ENCODE peak calls at places on chromosomes 16 and 17, in six cellular contexts. N is uterus; L is heart right ventricle; W is SK-N-SH; H is right atrium auricular region; G is CD8-positive, alpha-beta memory T cell. R is an unnamed sample.

GRCh38 chr16:6562985-6563384 is 769.7 kb upstream of the RBFOX1 start:
- DNase-seq in N (no peak), L (no peak), W (no peak), H (no peak), G (no peak), R (no peak)

GRCh38 chr17:29578626-29579485 is 10.4 kb downstream of the TP53I13 start:
- DNase-seq in N (no peak), L (no peak), W (no peak), H (no peak), G (no peak), R (no peak)

GRCh38 chr16:24850289-24850931 is 4.6 kb downstream of the SLC5A11 start:
- DNase-seq in N (no peak), L (no peak), W (no peak), H (no peak), G (no peak), R (no peak)

GRCh38 chr17:55458977-55459376 is 37.3 kb upstream of the MMD start:
- DNase-seq in N (no peak), L (no peak), W (no peak), H (no peak), G (no peak), R (no peak)

GRCh38 chr17:82272495-82273326 is 789 bp downstream of the CSNK1D start:
- DNase-seq in N (peak; percentile 46), L (peak; percentile 59), W (peak; percentile 92), H (no peak), G (peak; percentile 50), R (no peak)

GRCh38 chr17:80290199-80290598 is 29.5 kb downstream of the RNF213 start:
- DNase-seq in N (no peak), L (no peak), W (no peak), H (no peak), G (no peak), R (no peak)

GRCh38 chr16:49615606-49616005 is 240.3 kb downstream of the ZNF423 start:
- DNase-seq in N (no peak), L (no peak), W (no peak), H (no peak), G (no peak), R (no peak)

GRCh38 chr16:55668337-55669281 is 12.8 kb downstream of the SLC6A2 start:
- DNase-seq in N (no peak), L (no peak), W (no peak), H (no peak), G (no peak), R (no peak)

GRCh38 chr17:5592382-5592781 is 8.1 kb upstream of the NLRP1 start:
- DNase-seq in N (no peak), L (no peak), W (peak; percentile 24), H (no peak), G (peak; percentile 26), R (no peak)

GRCh38 chr17:32259596-32259995 is 6.0 kb upstream of the RHBDL3 start:
- DNase-seq in N (no peak), L (no peak), W (no peak), H (no peak), G (no peak), R (peak; percentile 22)

GRCh38 chr16:1971678-1972489 is at the start of gene TBL3:
- DNase-seq in N (peak; percentile 94), L (peak; percentile 94), W (peak; percentile 98), H (peak; percentile 95), G (peak; percentile 97), R (peak; percentile 88)

GRCh38 chr16:794091-794842 is 5.8 kb downstream of the CHTF18 start:
- DNase-seq in N (no peak), L (no peak), W (no peak), H (no peak), G (no peak), R (no peak)

GRCh38 chr17:44552361-44552760 is 4.9 kb upstream of the FZD2 start:
- DNase-seq in N (no peak), L (no peak), W (no peak), H (no peak), G (no peak), R (no peak)

GRCh38 chr17:49687878-49688491 is 10.1 kb upstream of the SPOP start:
- DNase-seq in N (no peak), L (no peak), W (no peak), H (no peak), G (peak; percentile 59), R (no peak)

GRCh38 chr16:21060027-21060510 is 90.6 kb downstream of the DNAH3 start:
- DNase-seq in N (no peak), L (no peak), W (no peak), H (no peak), G (no peak), R (no peak)

GRCh38 chr16:84453061-84453752 is 51.3 kb downstream of the MEAK7 start:
- DNase-seq in N (no peak), L (no peak), W (no peak), H (no peak), G (no peak), R (no peak)

GRCh38 chr17:33200116-33200515 is 93.0 kb downstream of the ASIC2 start:
- DNase-seq in N (peak; percentile 37), L (no peak), W (no peak), H (no peak), G (no peak), R (no peak)

GRCh38 chr16:75289189-75289588 is 37.8 kb upstream of the BCAR1 start:
- DNase-seq in N (no peak), L (no peak), W (no peak), H (no peak), G (no peak), R (no peak)

GRCh38 chr17:34519286-34519685 is 60.1 kb upstream of the TMEM132E start:
- DNase-seq in N (no peak), L (no peak), W (peak; percentile 49), H (no peak), G (no peak), R (no peak)

GRCh38 chr16:6726621-6727020 is 606.0 kb upstream of the RBFOX1 start:
- DNase-seq in N (no peak), L (no peak), W (no peak), H (no peak), G (no peak), R (no peak)

GRCh38 chr17:79838541-79839274 is 532 bp downstream of the CBX4 start:
- DNase-seq in N (peak; percentile 53), L (peak; percentile 54), W (peak; percentile 88), H (no peak), G (peak; percentile 78), R (peak; percentile 52)

GRCh38 chr16:27220527-27220926 is 17.2 kb downstream of the KDM8 start:
- DNase-seq in N (no peak), L (no peak), W (no peak), H (no peak), G (no peak), R (no peak)
- H3K27ac ChIP-seq in N (no peak overlapping the region), L (no peak overlapping the region), W (no peak overlapping the region), H (no peak overlapping the region), G (no peak overlapping the region), R (no peak overlapping the region)

GRCh38 chr17:10756604-10757003 is 26.8 kb upstream of the TMEM220 start:
- DNase-seq in N (no peak), L (no peak), W (no peak), H (no peak), G (no peak), R (no peak)
- H3K27ac ChIP-seq in N (no peak overlapping the region), L (no peak overlapping the region), W (no peak overlapping the region), H (no peak overlapping the region), G (no peak overlapping the region), R (no peak overlapping the region)

GRCh38 chr16:12062343-12063003 is 85.9 kb downstream of the SNX29 start:
- DNase-seq in N (peak; percentile 54), L (peak; percentile 65), W (no peak), H (peak; percentile 97), G (no peak), R (no peak)

GRCh38 chr16:12061336-12062055 is 85.0 kb downstream of the SNX29 start:
- DNase-seq in N (no peak), L (no peak), W (no peak), H (no peak), G (no peak), R (no peak)

GRCh38 chr16:12063435-12063834 is 86.9 kb downstream of the SNX29 start:
- DNase-seq in N (no peak), L (no peak), W (no peak), H (no peak), G (no peak), R (no peak)

GRCh38 chr16:12064291-12064690 is 87.8 kb downstream of the SNX29 start:
- DNase-seq in N (no peak), L (no peak), W (no peak), H (no peak), G (no peak), R (no peak)

DNA sequence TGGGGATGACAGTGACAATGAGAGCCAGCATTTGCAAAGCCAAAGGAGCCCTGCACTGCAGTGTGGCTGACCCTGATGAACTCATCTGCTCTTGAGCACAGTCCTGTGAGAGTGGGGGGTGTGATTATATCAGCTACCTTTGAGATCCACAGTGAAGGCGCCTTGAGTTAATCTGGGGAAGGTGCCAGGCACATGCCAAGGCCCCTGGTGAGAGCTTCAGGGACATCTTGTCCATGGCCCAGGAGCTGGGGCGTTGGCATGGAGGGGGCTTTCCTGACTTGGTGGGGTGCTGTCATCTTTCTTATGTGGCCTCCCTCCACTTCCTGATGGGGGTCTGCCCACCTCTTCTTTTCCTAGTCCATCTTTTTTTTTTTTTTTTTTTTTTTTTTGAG is 86.5 kb downstream of the SNX29 start:
- DNase-seq in N (no peak), L (no peak), W (no peak), H (no peak), G (no peak), R (no peak)
- H3K27ac ChIP-seq in N (peak overlapping the region; percentile 67), L (peak overlapping the region; percentile 78), W (peak overlapping the region; percentile 58), H (peak overlapping the region; percentile 75), G (no peak overlapping the region), R (no peak overlapping the region)

GRCh38 chr17:65660078-65660477 is 98.6 kb upstream of the AXIN2 start:
- DNase-seq in N (no peak), L (no peak), W (no peak), H (no peak), G (no peak), R (no peak)

GRCh38 chr17:65660947-65661346 is 99.5 kb upstream of the AXIN2 start:
- DNase-seq in N (no peak), L (no peak), W (no peak), H (no peak), G (no peak), R (no peak)

GRCh38 chr17:65657251-65657828 is 95.9 kb upstream of the AXIN2 start:
- DNase-seq in N (no peak), L (no peak), W (no peak), H (no peak), G (no peak), R (no peak)

GRCh38 chr17:65659512-65659911 is 98.1 kb upstream of the AXIN2 start:
- DNase-seq in N (no peak), L (no peak), W (no peak), H (no peak), G (no peak), R (no peak)

DNA sequence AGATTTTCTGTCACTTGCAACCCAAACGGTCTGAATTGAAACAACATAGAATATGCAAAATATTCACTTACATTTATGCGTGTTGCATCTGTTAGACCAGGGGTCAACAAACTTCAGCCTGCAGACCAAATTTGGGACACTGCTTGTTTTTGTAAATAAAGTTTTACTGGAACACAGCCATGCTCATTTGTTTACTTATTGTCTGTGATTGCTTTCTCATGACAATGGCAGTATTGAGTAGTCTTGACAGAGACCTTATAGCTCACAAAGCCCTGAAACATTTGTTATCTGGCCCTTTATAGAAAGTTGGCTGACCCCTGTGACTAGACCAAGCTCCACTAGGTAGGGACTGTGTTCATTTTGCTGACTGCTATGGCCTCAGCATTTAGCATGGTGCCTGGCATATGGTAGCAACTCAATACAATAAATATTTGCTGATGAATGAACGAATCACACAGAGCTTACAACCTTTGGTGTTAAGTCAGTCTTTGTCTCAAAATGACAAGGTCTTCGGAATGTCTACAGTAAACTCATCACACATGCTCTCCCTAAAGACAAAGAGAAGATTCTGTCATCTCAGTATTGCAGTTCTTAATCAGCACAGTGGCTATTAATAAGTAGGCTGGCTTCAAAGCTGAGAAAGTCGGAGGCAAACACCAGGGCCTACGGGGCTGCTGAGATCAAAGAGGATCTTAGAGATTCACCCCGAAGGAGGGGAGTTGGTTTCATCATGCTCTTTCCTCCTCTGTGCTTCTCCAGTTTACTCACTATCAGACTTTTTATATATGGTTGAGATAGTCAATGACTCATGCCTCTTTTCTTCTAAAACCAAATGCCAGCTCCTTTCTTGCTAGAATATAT is 95.2 kb upstream of the AXIN2 start:
- DNase-seq in N (no peak), L (no peak), W (no peak), H (no peak), G (no peak), R (no peak)
- H3K27ac ChIP-seq in N (no peak overlapping the region), L (no peak overlapping the region), W (no peak overlapping the region), H (no peak overlapping the region), G (no peak overlapping the region), R (no peak overlapping the region)